ENCODE peak calls at places on chromosomes 11 and 22, in nine cellular contexts. N is thyroid gland, G is lower lobe of right lung, T is uterus, M is HAP-1, H is LHCN-M2, Y is heart left ventricle, S is HEK293T, C is neural crest cell. X is an unnamed sample.

GRCh38 chr11:60887531-60887930 is 18.9 kb downstream of the PRPF19 start:
- DNase-seq in S (peak; percentile 51), M (peak; percentile 42), T (peak; percentile 10), N (peak; percentile 45), Y (no peak), C (no peak), G (no peak), H (peak; percentile 55), X (no peak)

GRCh38 chr11:201936-202335 is 5.3 kb downstream of the BET1L start:
- DNase-seq in S (no peak), G (peak; percentile 12), N (no peak), Y (no peak), M (peak; percentile 2), T (peak; percentile 8), C (no peak), H (no peak), X (no peak)

GRCh38 chr11:19326499-19326898 is 85.8 kb upstream of the E2F8 start:
- DNase-seq in T (no peak), C (no peak), G (no peak), Y (no peak), M (no peak), S (no peak), H (peak; percentile 37), N (no peak), X (no peak)

GRCh38 chr22:43263645-43264514 is 76.9 kb upstream of the TTLL12 start:
- DNase-seq in C (no peak), Y (no peak), H (peak; percentile 58), S (peak; percentile 68), M (peak; percentile 24), N (peak; percentile 37), T (peak; percentile 48), G (peak; percentile 71), X (peak; percentile 69)

GRCh38 chr22:29115682-29116313 is 43.0 kb downstream of the KREMEN1 start:
- DNase-seq in M (no peak), G (no peak), Y (no peak), T (no peak), N (no peak), H (no peak), S (no peak), C (no peak), X (no peak)

GRCh38 chr11:59891781-59892181 is 13.2 kb downstream of the OOSP3 start:
- DNase-seq in Y (no peak), S (no peak), M (no peak), G (no peak), C (no peak), T (no peak), N (no peak), H (peak; percentile 11), X (no peak)

GRCh38 chr22:49903322-49904039 is 14.8 kb downstream of the ALG12 start:
- DNase-seq in G (no peak), M (no peak), T (no peak), C (no peak), N (no peak), Y (no peak), H (no peak), S (no peak), X (no peak)

GRCh38 chr22:29044657-29045176 is 16.9 kb downstream of the C22orf31 start:
- DNase-seq in T (no peak), Y (no peak), M (no peak), C (no peak), G (no peak), H (peak; percentile 84), N (no peak), S (no peak), X (no peak)

GRCh38 chr22:27771637-27772369 is 29.8 kb downstream of the MN1 start:
- DNase-seq in N (no peak), H (no peak), T (no peak), S (no peak), Y (no peak), M (no peak), C (no peak), G (no peak), X (no peak)

GRCh38 chr22:44128961-44129613 is 51.6 kb upstream of the PARVG start:
- DNase-seq in G (peak; percentile 35), S (no peak), T (no peak), M (no peak), N (no peak), H (no peak), Y (peak; percentile 20), C (no peak), X (peak; percentile 64)

GRCh38 chr11:66321606-66322005 is 4.8 kb upstream of the CD248 start:
- DNase-seq in C (no peak), G (no peak), M (no peak), H (no peak), S (no peak), Y (no peak), T (no peak), N (no peak), X (no peak)

GRCh38 chr22:31343235-31344191 is 2.6 kb downstream of the PATZ1 start:
- DNase-seq in M (peak; percentile 80), G (peak; percentile 88), T (no peak), N (peak; percentile 97), C (peak; percentile 61), H (no peak), Y (peak; percentile 12), S (no peak), X (no peak)

GRCh38 chr11:66859686-66860448 is 3.0 kb downstream of the LRFN4 start:
- DNase-seq in S (no peak), G (no peak), N (no peak), Y (peak; percentile 66), M (no peak), T (no peak), C (no peak), H (no peak), X (no peak)

GRCh38 chr22:21621891-21622623 is 7.8 kb downstream of the YDJC start:
- DNase-seq in N (no peak), H (no peak), M (no peak), S (no peak), C (no peak), Y (peak; percentile 44), T (no peak), G (peak; percentile 67), X (no peak)

GRCh38 chr11:65862941-65863888 is 3.0 kb downstream of the MUS81 start:
- DNase-seq in T (peak; percentile 29), Y (peak; percentile 65), N (no peak), M (peak; percentile 4), C (no peak), H (no peak), G (peak; percentile 43), S (no peak), X (peak; percentile 50)

GRCh38 chr22:22110548-22111266 is 128.1 kb upstream of the TOP3B start:
- DNase-seq in S (peak; percentile 85), G (no peak), N (peak; percentile 64), T (no peak), H (peak; percentile 71), M (peak; percentile 53), C (peak; percentile 48), Y (peak; percentile 56), X (peak; percentile 57)

GRCh38 chr11:86869966-86870570 is 69.7 kb downstream of the PRSS23 start:
- DNase-seq in G (no peak), C (peak; percentile 70), N (peak; percentile 71), M (peak; percentile 74), H (peak; percentile 75), T (peak; percentile 66), S (peak; percentile 79), Y (no peak), X (peak; percentile 80)

GRCh38 chr22:50725597-50725996 is 12.4 kb upstream of the ACR start:
- DNase-seq in T (no peak), M (no peak), N (no peak), Y (no peak), S (no peak), C (no peak), G (no peak), H (no peak), X (no peak)

GRCh38 chr11:6565988-6566703 is 37.3 kb downstream of the RRP8 start:
- DNase-seq in N (peak; percentile 30), S (no peak), T (no peak), M (no peak), C (no peak), H (no peak), G (no peak), Y (no peak), X (peak; percentile 51)

GRCh38 chr22:17785185-17786184 is 11.2 kb upstream of the BID start:
- DNase-seq in H (no peak), C (no peak), S (peak; percentile 91), Y (peak; percentile 82), T (no peak), G (peak; percentile 80), M (peak; percentile 80), N (peak; percentile 45), X (no peak)

GRCh38 chr11:94151903-94152677 is 23.4 kb downstream of the PANX1 start:
- DNase-seq in H (peak; percentile 84), Y (peak; percentile 64), C (no peak), T (no peak), S (no peak), G (no peak), M (no peak), N (no peak), X (no peak)

GRCh38 chr11:66727883-66728759 is 895 bp downstream of the SPTBN2 start:
- DNase-seq in Y (no peak), H (no peak), T (no peak), C (peak; percentile 31), N (no peak), M (peak; percentile 66), G (no peak), S (peak; percentile 45), X (no peak)

GRCh38 chr11:123757976-123758375 is 3.7 kb upstream of the OR6X1 start:
- DNase-seq in G (no peak), N (no peak), H (no peak), T (no peak), M (no peak), Y (no peak), S (no peak), C (no peak), X (no peak)

GRCh38 chr22:30866811-30867271 is 101.7 kb downstream of the MORC2 start:
- DNase-seq in T (peak; percentile 10), Y (peak; percentile 24), M (peak; percentile 8), S (no peak), N (no peak), H (peak; percentile 26), C (no peak), G (no peak), X (peak; percentile 62)

GRCh38 chr11:18798941-18799469 is 7.4 kb upstream of the PTPN5 start:
- DNase-seq in S (peak; percentile 4), N (no peak), Y (no peak), H (no peak), T (no peak), G (no peak), M (no peak), C (no peak), X (no peak)